ENCODE peak calls at places on chromosomes 7 and 10, in ten cellular contexts. Q is A549; L is small intestine; N is K562; F is MM.1S; Y is IMR-90; B is endodermal cell; P is CD8-positive, alpha-beta memory T cell; I is PC-3; X is upper lobe of right lung. C is an unnamed sample. For H3K4me1, the result is how much of the 10 kb centered on the place peaks cover.

GRCh38 chr10:103554488-103555320 is 61.2 kb downstream of the NEURL1 start:
- DNase-seq in L (peak), N (peak), Q (peak), B (peak), F (peak), Y (peak), I (peak), P (no peak), X (no peak), C (peak)

GRCh38 chr10:48599830-48600134 is 5.1 kb downstream of the ARHGAP22 start:
- DNase-seq in B (no peak), N (no peak), X (no peak), Q (no peak), F (no peak), P (no peak), I (peak), Y (no peak), L (no peak), C (no peak)

GRCh38 chr10:71342850-71343773 is 24.1 kb downstream of the SLC29A3 start:
- DNase-seq in X (no peak), F (no peak), L (peak), P (no peak), Y (peak), B (no peak), Q (peak), N (peak), I (peak), C (no peak)

GRCh38 chr10:8043569-8044306 is 10.8 kb upstream of the GATA3 start:
- DNase-seq in I (no peak), N (no peak), L (no peak), B (peak), P (no peak), X (no peak), Y (no peak), Q (no peak), F (no peak), C (no peak)

GRCh38 chr7:156558198-156558597 is 82.4 kb upstream of the RNF32 start:
- DNase-seq in I (peak), L (no peak), Q (peak), B (no peak), N (no peak), X (no peak), Y (peak), F (no peak), P (no peak), C (no peak)

GRCh38 chr7:151470656-151471180 is 30.8 kb upstream of the CRYGN start:
- DNase-seq in P (no peak), B (peak), L (no peak), N (no peak), I (no peak), Q (no peak), Y (no peak), X (no peak), F (no peak), C (no peak)

GRCh38 chr10:18505719-18506118 is 145.7 kb downstream of the NSUN6 start:
- DNase-seq in L (no peak), X (no peak), B (no peak), I (peak), Y (peak), Q (no peak), N (peak), F (no peak), P (no peak), C (no peak)

GRCh38 chr10:110380255-110380654 is 75.5 kb upstream of the SMNDC1 start:
- DNase-seq in L (no peak), I (no peak), N (no peak), P (no peak), X (no peak), Y (no peak), B (no peak), F (no peak), Q (no peak), C (no peak)

GRCh38 chr10:69383485-69384089 is 33.1 kb downstream of the TACR2 start:
- DNase-seq in P (no peak), X (no peak), L (no peak), N (no peak), B (peak), Q (peak), Y (peak), I (no peak), F (no peak), C (no peak)

GRCh38 chr10:76291175-76291574 is 859.8 kb downstream of the LRMDA start:
- DNase-seq in N (no peak), Q (no peak), L (no peak), F (no peak), Y (no peak), I (no peak), B (no peak), P (no peak), X (no peak), C (no peak)

GRCh38 chr7:84237533-84238173 is 43.1 kb upstream of the SEMA3A start:
- DNase-seq in B (no peak), I (peak), X (no peak), Q (peak), P (no peak), L (no peak), F (no peak), Y (peak), N (no peak), C (no peak)

GRCh38 chr7:131336956-131337355 is 9.3 kb downstream of the MKLN1 start:
- DNase-seq in X (no peak), F (no peak), Q (peak), Y (peak), P (no peak), B (no peak), N (peak), I (no peak), L (no peak), C (no peak)

DNA sequence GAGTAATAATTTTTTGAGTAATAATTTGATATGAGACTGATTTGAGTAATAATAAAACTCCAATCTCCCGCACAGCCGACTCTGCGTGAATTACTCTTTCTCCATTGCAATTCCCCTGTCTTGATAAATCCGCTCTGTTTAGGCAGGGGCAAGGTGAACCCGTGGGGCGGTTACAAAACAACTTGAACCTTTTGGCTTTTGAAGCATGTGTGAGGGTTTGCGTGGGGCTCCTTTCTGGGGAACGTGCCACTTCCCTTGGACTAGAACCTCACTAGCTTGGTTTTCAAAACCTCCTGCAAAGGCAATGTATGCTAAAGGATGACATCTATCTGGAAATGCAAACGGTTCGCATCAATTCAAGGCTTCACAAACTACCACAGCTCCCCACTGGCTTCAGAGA is 1.5 kb downstream of the CRPPA start:
- DNase-seq in Y (no peak), I (no peak), X (no peak), P (no peak), B (no peak), N (peak), L (no peak), Q (no peak), F (no peak), C (no peak)
- H3K4me3 ChIP-seq in Y (no peak), I (peak), X (peak), P (peak), B (peak), N (peak), L (no peak), Q (peak), F (peak), C (peak)

DNA sequence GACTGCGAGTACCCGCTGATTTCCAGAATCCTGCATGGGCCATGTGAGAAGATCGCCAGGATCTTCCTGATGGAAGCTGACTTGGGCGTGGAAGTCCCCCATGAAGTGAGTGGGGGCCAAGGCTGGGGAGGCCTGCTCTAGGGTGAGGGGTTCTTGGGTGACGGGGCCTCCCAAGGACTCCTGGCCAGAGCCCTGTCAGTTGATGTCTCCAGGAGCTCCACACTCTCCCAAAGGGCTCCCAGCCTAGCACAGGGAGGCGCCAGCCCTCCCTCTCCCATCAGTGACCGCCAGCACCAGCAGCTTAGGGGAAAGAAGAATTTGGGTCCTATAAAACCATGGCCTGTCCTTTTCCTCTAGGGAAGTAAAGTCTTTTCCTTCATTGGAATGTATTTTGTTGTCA is 9.8 kb upstream of the ZNF22 start:
- DNase-seq in L (no peak), Y (no peak), F (no peak), I (no peak), N (no peak), B (peak), Q (no peak), P (no peak), X (no peak), C (no peak)
- H3K4me1 ChIP-seq in L (under half), Y (half or more), F (under half), I (under half), N (under half), B (under half), Q (under half), P (under half), X (half or more), C (under half)

GRCh38 chr10:63627376-63627775 is 106.2 kb downstream of the REEP3 start:
- DNase-seq in F (no peak), B (no peak), X (no peak), P (no peak), L (peak), I (no peak), N (no peak), Y (no peak), Q (no peak), C (no peak)

GRCh38 chr10:63630085-63630927 is 109.1 kb downstream of the REEP3 start:
- DNase-seq in X (peak), F (peak), N (peak), P (peak), L (peak), B (peak), I (peak), Q (peak), Y (peak), C (peak)

GRCh38 chr10:63628526-63629362 is 107.5 kb downstream of the REEP3 start:
- DNase-seq in P (peak), X (peak), B (peak), L (peak), F (peak), Q (no peak), Y (no peak), N (peak), I (no peak), C (peak)

GRCh38 chr10:63629363-63630084 is 108.3 kb downstream of the REEP3 start:
- DNase-seq in B (peak), P (peak), Y (peak), N (peak), I (peak), Q (peak), X (peak), L (peak), F (peak), C (peak)

DNA sequence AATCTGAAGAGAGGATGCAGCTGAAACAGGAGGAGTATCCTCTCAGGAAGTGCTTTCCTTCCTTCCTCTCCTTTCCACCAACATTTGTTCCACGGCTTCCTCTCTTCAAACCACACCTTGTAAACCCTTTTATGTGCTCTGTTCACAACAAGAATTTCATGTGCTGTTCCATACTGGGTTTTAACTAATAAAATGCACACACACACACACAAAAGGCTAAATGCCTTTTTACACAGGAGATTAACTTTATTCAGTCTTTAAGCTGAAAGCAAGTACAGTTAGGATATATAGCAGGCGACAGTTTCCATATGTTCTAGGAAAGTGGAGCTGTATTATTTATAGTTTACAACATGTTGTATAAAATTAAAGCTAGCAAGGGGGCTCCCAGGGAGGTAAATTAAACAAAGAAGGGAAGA is 106.7 kb downstream of the REEP3 start:
- DNase-seq in F (no peak), Y (no peak), P (no peak), Q (no peak), I (peak), B (no peak), L (peak), X (no peak), N (no peak), C (no peak)
- H3K4me3 ChIP-seq in F (peak), Y (no peak), P (no peak), Q (no peak), I (peak), B (no peak), L (no peak), X (no peak), N (no peak), C (no peak)

GRCh38 chr10:131960631-131961046 is 21.1 kb downstream of the BNIP3 start:
- DNase-seq in B (no peak), F (no peak), L (no peak), X (peak), Y (no peak), P (no peak), N (no peak), Q (no peak), I (no peak), C (no peak)

GRCh38 chr10:131963350-131963749 is 18.4 kb downstream of the BNIP3 start:
- DNase-seq in L (no peak), P (no peak), X (no peak), F (no peak), B (no peak), Y (no peak), Q (no peak), N (no peak), I (no peak), C (no peak)

GRCh38 chr10:131963811-131964210 is 17.9 kb downstream of the BNIP3 start:
- DNase-seq in I (no peak), F (no peak), Q (no peak), L (no peak), N (no peak), X (no peak), B (no peak), P (no peak), Y (no peak), C (no peak)

GRCh38 chr10:131961047-131961776 is 20.5 kb downstream of the BNIP3 start:
- DNase-seq in Y (no peak), X (peak), N (no peak), B (no peak), P (no peak), F (no peak), I (no peak), Q (no peak), L (no peak), C (peak)

GRCh38 chr10:131961777-131962450 is 19.8 kb downstream of the BNIP3 start:
- DNase-seq in N (no peak), P (no peak), Q (no peak), L (no peak), X (peak), F (no peak), B (no peak), Y (no peak), I (no peak), C (peak)
- H3K4me1 ChIP-seq in N (under half), P (under half), Q (under half), L (under half), X (under half), F (under half), B (under half), Y (under half), I (under half), C (under half)

DNA sequence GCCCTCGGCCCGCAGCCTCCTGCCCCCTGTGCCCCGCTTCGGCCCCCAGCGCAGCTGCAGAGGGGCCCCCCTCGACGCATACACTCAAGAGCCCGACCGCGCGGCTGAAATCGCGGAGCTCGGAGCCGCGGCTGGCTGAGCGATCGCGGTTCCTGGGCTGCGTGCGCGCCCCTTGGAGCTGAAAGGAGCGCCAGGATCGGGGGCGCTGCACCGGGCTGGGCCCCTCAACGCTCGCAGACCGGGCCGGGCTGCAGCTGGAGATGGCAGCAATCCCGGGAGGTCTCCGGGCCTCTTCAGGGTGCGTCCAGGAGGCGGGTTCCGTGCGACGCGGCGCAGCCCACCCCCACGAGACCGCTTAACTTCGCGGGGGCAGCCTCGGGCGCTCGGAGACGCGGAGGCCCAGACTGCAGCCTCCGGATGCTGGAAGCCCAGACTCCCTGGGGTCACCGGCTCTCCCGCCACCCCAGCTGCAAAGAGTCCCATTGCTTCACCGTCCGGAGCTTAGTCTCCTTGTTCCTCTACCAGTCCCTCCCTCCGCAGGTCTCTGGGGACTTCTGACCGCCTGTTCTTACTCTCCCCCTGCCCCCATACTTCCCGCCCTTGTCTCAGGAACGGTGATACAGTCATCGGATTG is 73.0 kb upstream of the LRRC4 start:
- DNase-seq in N (no peak), L (no peak), X (no peak), I (no peak), B (no peak), Q (no peak), P (peak), F (no peak), Y (no peak), C (peak)
- H3K4me3 ChIP-seq in N (no peak), L (peak), X (peak), I (no peak), B (no peak), Q (peak), P (peak), F (no peak), Y (peak), C (peak)

C was measured in BE2C.